ENCODE peak calls at places on chromosomes 2 and 18, in nine cellular contexts. R is foreskin fibroblast, T is AG09309, Q is Panc1, G is adrenal gland, F is astrocyte of the spinal cord, L is right lobe of liver, A is ovary, I is prostate gland. P is an unnamed sample.

GRCh38 chr18:10055125-10055750 is 141.4 kb downstream of the VAPA start:
- DNase-seq in R (no peak), T (no peak), Q (no peak), G (no peak), F (no peak), L (no peak), A (no peak), I (no peak), P (no peak)

GRCh38 chr2:218345491-218346176 is 11.0 kb upstream of the CATIP start:
- DNase-seq in R (no peak), T (no peak), Q (no peak), G (no peak), F (no peak), L (no peak), A (no peak), I (peak), P (no peak)

GRCh38 chr2:150526827-150527226 is 39.4 kb upstream of the RND3 start:
- DNase-seq in R (peak), T (peak), Q (peak), G (peak), F (peak), L (no peak), A (no peak), I (peak), P (peak)

GRCh38 chr2:105546623-105546964 is 147.7 kb upstream of the FHL2 start:
- DNase-seq in R (no peak), T (no peak), Q (no peak), G (no peak), F (no peak), L (no peak), A (no peak), I (no peak), P (no peak)

GRCh38 chr18:48314694-48315093 is 94.5 kb downstream of the ZBTB7C start:
- DNase-seq in R (no peak), T (no peak), Q (no peak), G (no peak), F (no peak), L (no peak), A (no peak), I (no peak), P (no peak)

GRCh38 chr2:193584001-193584400 is 1389.3 kb upstream of the TMEFF2 start:
- DNase-seq in R (peak), T (no peak), Q (no peak), G (no peak), F (peak), L (peak), A (no peak), I (no peak), P (no peak)

GRCh38 chr2:74440378-74441110 is 1.2 kb downstream of the RTKN start:
- DNase-seq in R (peak), T (peak), Q (no peak), G (peak), F (peak), L (peak), A (peak), I (peak), P (no peak)

GRCh38 chr2:58540680-58541079 is 299.6 kb upstream of the FANCL start:
- DNase-seq in R (no peak), T (no peak), Q (no peak), G (no peak), F (no peak), L (no peak), A (no peak), I (no peak), P (no peak)

GRCh38 chr2:68357608-68358337 is 7.3 kb upstream of the PLEK start:
- DNase-seq in R (peak), T (peak), Q (no peak), G (no peak), F (peak), L (no peak), A (no peak), I (peak), P (no peak)

GRCh38 chr2:228181098-228182019 is at the start of gene SPHKAP:
- DNase-seq in R (no peak), T (no peak), Q (no peak), G (no peak), F (no peak), L (no peak), A (peak), I (no peak), P (no peak)

GRCh38 chr2:189549440-189549832 is 31.1 kb downstream of the SLC40A1 start:
- DNase-seq in R (no peak), T (no peak), Q (no peak), G (no peak), F (peak), L (no peak), A (no peak), I (no peak), P (no peak)

GRCh38 chr2:57291209-57291608 is 755.4 kb upstream of the VRK2 start:
- DNase-seq in R (no peak), T (no peak), Q (no peak), G (no peak), F (no peak), L (no peak), A (no peak), I (no peak), P (no peak)

GRCh38 chr2:149039213-149039724 is 770 bp downstream of the LYPD6B start:
- DNase-seq in R (no peak), T (no peak), Q (no peak), G (no peak), F (no peak), L (no peak), A (no peak), I (no peak), P (no peak)
- H3K4me3 ChIP-seq in R (no peak), T (peak), Q (peak), G (no peak), F (no peak), L (no peak), A (no peak), I (peak), P (peak)

DNA sequence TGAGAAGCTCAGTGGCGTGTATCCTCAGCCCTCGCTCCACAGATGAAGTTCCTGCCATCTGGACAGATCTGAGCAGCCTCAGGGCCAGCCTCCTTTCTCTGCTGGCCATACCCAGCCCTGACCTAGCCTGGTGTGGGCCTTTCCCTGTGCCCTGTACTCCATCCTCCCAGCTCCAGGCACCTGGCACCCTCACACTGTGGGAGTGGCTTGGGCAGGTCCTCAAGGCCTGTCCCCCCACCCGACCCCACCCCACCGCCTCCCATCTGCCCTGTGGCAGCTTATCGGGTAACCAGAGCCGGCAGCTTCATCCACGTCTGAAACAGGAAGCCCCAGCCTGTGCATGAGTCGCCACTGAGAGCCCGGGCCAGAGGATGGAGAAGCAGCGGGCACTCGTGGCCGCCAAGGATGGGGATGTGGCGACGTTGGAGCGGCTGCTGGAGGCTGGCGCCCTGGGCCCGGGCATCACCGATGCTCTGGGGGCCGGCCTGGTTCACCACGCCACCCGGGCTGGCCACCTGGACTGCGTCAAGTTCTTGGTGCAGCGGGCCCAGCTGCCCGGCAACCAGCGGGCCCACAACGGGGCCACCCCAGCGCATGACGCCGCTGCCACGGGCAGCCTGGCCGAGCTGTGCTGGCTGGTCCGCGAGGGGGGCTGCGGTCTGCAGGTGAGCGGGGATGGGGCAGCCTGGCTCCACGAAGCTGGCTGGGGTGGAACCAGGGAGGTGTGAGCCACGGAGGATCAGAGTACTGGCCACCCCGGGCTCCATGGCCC is at the start of gene ESPNL:
- DNase-seq in R (no peak), T (no peak), Q (no peak), G (no peak), F (no peak), L (no peak), A (no peak), I (no peak), P (no peak)
- TF ChIP-seq CTCF in R (no peak), T (no peak), Q (no peak), G (no peak), F (no peak), L (no peak), A (no peak), I (no peak), P (no peak)

GRCh38 chr18:57881818-57882413 is 78.8 kb upstream of the ATP8B1 start:
- DNase-seq in R (peak), T (peak), Q (peak), G (peak), F (peak), L (peak), A (peak), I (peak), P (peak)
- H3K4me3 ChIP-seq in R (no peak), T (no peak), Q (no peak), G (no peak), F (no peak), L (no peak), A (no peak), I (no peak), P (no peak)

GRCh38 chr2:24304098-24304497 is 56.2 kb downstream of the ITSN2 start:
- DNase-seq in R (peak), T (peak), Q (no peak), G (peak), F (peak), L (peak), A (peak), I (peak), P (peak)
- TF ChIP-seq CTCF in R (no peak), T (no peak), Q (no peak), G (no peak), F (no peak), L (no peak), A (no peak), I (no peak), P (no peak)

DNA sequence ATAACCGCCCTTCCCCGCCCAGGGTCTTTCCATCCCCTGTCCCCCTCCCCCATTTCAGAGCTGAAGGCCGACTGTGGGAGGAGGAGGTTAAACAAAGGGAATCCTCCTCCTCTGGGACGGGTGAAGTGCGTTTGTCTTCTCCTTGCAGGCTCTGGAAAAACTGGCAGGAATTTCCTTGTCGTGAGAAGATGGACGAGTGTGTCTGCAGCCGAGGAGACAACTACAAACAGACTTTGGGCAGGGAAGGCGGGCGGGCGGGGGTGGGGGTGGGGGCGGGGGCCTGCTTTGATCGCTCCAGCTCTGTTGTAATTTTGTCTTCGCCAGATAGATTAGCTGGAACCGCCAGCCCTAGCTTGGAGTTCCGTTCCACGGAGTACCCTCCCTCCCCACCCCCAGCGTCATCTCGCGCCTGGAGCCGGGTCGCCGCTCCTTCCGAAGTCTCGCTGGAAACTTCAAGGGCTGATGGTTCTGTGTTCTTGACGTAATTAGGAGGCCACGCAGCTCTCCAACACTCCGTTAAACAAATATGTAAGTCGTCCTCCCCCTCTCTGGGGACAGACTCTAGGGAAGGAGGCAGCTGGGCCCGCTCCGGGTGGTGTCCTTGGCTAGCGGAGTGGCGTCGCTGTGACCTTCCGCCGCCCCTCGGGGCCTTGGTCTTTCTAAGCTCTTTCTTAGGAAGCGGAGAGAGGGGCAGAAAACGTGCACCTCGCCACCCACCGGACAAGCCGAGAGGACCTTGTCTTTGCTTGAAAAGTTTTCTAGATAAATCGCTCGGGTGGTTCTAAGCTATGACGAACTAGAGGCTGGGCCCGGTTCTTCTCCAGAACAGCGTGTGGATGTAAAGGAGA is 6.2 kb upstream of the SP9 start:
- DNase-seq in R (no peak), T (no peak), Q (no peak), G (no peak), F (no peak), L (no peak), A (no peak), I (no peak), P (no peak)
- H3K4me3 ChIP-seq in R (peak), T (peak), Q (no peak), G (no peak), F (no peak), L (no peak), A (no peak), I (no peak), P (peak)

GRCh38 chr18:63091671-63092364 is 227.8 kb downstream of the BCL2 start:
- DNase-seq in R (no peak), T (no peak), Q (no peak), G (no peak), F (no peak), L (no peak), A (no peak), I (no peak), P (no peak)

GRCh38 chr18:63089041-63089440 is 230.5 kb downstream of the BCL2 start:
- DNase-seq in R (no peak), T (no peak), Q (no peak), G (no peak), F (no peak), L (no peak), A (no peak), I (no peak), P (no peak)

GRCh38 chr18:63088262-63088661 is 231.3 kb downstream of the BCL2 start:
- DNase-seq in R (no peak), T (no peak), Q (no peak), G (no peak), F (no peak), L (no peak), A (no peak), I (no peak), P (no peak)

GRCh38 chr18:63087421-63088230 is 231.9 kb downstream of the BCL2 start:
- DNase-seq in R (no peak), T (no peak), Q (no peak), G (no peak), F (no peak), L (no peak), A (no peak), I (no peak), P (no peak)

GRCh38 chr18:63090334-63090733 is 229.2 kb downstream of the BCL2 start:
- DNase-seq in R (no peak), T (no peak), Q (no peak), G (no peak), F (no peak), L (no peak), A (no peak), I (no peak), P (no peak)
- TF ChIP-seq CTCF in R (no peak), T (no peak), Q (no peak), G (no peak), F (no peak), L (no peak), A (no peak), I (no peak), P (no peak)